ENCODE peak calls at places on chromosome 3, in ten cellular contexts. B, Q, O, J, T, E, L, N, X and V are unnamed samples.

GRCh38 chr3:14946749-14947104 is 656 bp upstream of the NR2C2 start:
- DNase-seq in B (no peak), Q (no peak), O (no peak), J (no peak), T (no peak), E (no peak), L (no peak), N (no peak), X (no peak), V (no peak)

GRCh38 chr3:55790596-55791350 is 303.7 kb upstream of the WNT5A start:
- DNase-seq in B (no peak), Q (no peak), O (no peak), J (no peak), T (no peak), E (no peak), L (no peak), N (no peak), X (no peak), V (no peak)

GRCh38 chr3:195257454-195258448 is 13.2 kb downstream of the XXYLT1 start:
- DNase-seq in B (peak), Q (no peak), O (no peak), J (no peak), T (no peak), E (no peak), L (no peak), N (no peak), X (no peak), V (no peak)

GRCh38 chr3:120280026-120280425 is 5.0 kb downstream of the GPR156 start:
- DNase-seq in B (no peak), Q (no peak), O (no peak), J (no peak), T (no peak), E (no peak), L (no peak), N (no peak), X (no peak), V (peak)

GRCh38 chr3:152365766-152366593 is 97.3 kb downstream of the MBNL1 start:
- DNase-seq in B (no peak), Q (no peak), O (no peak), J (no peak), T (no peak), E (no peak), L (no peak), N (no peak), X (no peak), V (no peak)

GRCh38 chr3:187662848-187663407 is 7.3 kb downstream of the SST start:
- DNase-seq in B (no peak), Q (no peak), O (no peak), J (no peak), T (no peak), E (no peak), L (no peak), N (no peak), X (no peak), V (no peak)

GRCh38 chr3:149955449-149955848 is 15.2 kb downstream of the PFN2 start:
- DNase-seq in B (no peak), Q (no peak), O (no peak), J (no peak), T (no peak), E (no peak), L (no peak), N (no peak), X (no peak), V (no peak)

GRCh38 chr3:152916753-152917279 is 81.9 kb downstream of the P2RY1 start:
- DNase-seq in B (no peak), Q (no peak), O (no peak), J (no peak), T (no peak), E (no peak), L (no peak), N (no peak), X (no peak), V (no peak)

GRCh38 chr3:129161860-129162271 is 1.0 kb upstream of the ISY1 start:
- DNase-seq in B (no peak), Q (no peak), O (peak), J (no peak), T (no peak), E (no peak), L (no peak), N (no peak), X (no peak), V (no peak)

GRCh38 chr3:196661400-196661799 is 21.9 kb downstream of the NRROS start:
- DNase-seq in B (no peak), Q (no peak), O (no peak), J (no peak), T (no peak), E (no peak), L (no peak), N (no peak), X (no peak), V (no peak)

GRCh38 chr3:107199962-107200465 is 177.2 kb upstream of the CCDC54 start:
- DNase-seq in B (no peak), Q (no peak), O (no peak), J (no peak), T (no peak), E (no peak), L (no peak), N (no peak), X (no peak), V (no peak)

GRCh38 chr3:98497381-98497780 is at the start of gene OR5K2:
- DNase-seq in B (no peak), Q (no peak), O (no peak), J (no peak), T (no peak), E (no peak), L (no peak), N (no peak), X (no peak), V (no peak)

GRCh38 chr3:140842984-140843649 is 98.5 kb upstream of the SLC25A36 start:
- DNase-seq in B (no peak), Q (no peak), O (peak), J (no peak), T (no peak), E (no peak), L (no peak), N (no peak), X (peak), V (no peak)

GRCh38 chr3:168073842-168074311 is 21.8 kb downstream of the GOLIM4 start:
- DNase-seq in B (no peak), Q (no peak), O (no peak), J (no peak), T (no peak), E (no peak), L (no peak), N (no peak), X (no peak), V (peak)

GRCh38 chr3:169390310-169390731 is 273.2 kb downstream of the MECOM start:
- DNase-seq in B (no peak), Q (no peak), O (no peak), J (no peak), T (no peak), E (no peak), L (no peak), N (no peak), X (peak), V (no peak)

GRCh38 chr3:183185696-183186095 is 23.2 kb upstream of the LAMP3 start:
- DNase-seq in B (no peak), Q (peak), O (no peak), J (no peak), T (no peak), E (no peak), L (peak), N (no peak), X (no peak), V (no peak)

GRCh38 chr3:86547697-86548096 is 443.3 kb downstream of the VGLL3 start:
- DNase-seq in B (no peak), Q (no peak), O (no peak), J (no peak), T (no peak), E (no peak), L (no peak), N (no peak), X (no peak), V (no peak)

GRCh38 chr3:155035553-155035952 is 44.6 kb upstream of the MME start:
- DNase-seq in B (no peak), Q (no peak), O (no peak), J (no peak), T (no peak), E (no peak), L (no peak), N (no peak), X (no peak), V (no peak)

GRCh38 chr3:24838533-24838932 is 343.9 kb upstream of the THRB start:
- DNase-seq in B (no peak), Q (no peak), O (no peak), J (no peak), T (no peak), E (no peak), L (no peak), N (no peak), X (no peak), V (no peak)

GRCh38 chr3:97940034-97940433 is 32.2 kb downstream of the RIOX2 start:
- DNase-seq in B (no peak), Q (no peak), O (no peak), J (no peak), T (peak), E (no peak), L (no peak), N (no peak), X (no peak), V (no peak)

GRCh38 chr3:126728680-126729079 is 24.6 kb downstream of the CHCHD6 start:
- DNase-seq in B (no peak), Q (no peak), O (no peak), J (no peak), T (no peak), E (no peak), L (no peak), N (no peak), X (no peak), V (no peak)

GRCh38 chr3:13011369-13012227 is 61.6 kb downstream of the IQSEC1 start:
- DNase-seq in B (no peak), Q (no peak), O (peak), J (no peak), T (peak), E (peak), L (no peak), N (no peak), X (peak), V (no peak)

GRCh38 chr3:53346514-53346913 is 829 bp downstream of the DCP1A start:
- DNase-seq in B (no peak), Q (no peak), O (no peak), J (no peak), T (no peak), E (no peak), L (peak), N (no peak), X (no peak), V (no peak)

GRCh38 chr3:81888822-81889557 is 127.5 kb upstream of the GBE1 start:
- DNase-seq in B (no peak), Q (no peak), O (no peak), J (no peak), T (no peak), E (no peak), L (no peak), N (no peak), X (no peak), V (no peak)

GRCh38 chr3:7433073-7433472 is 572.2 kb downstream of the GRM7 start:
- DNase-seq in B (no peak), Q (no peak), O (no peak), J (no peak), T (no peak), E (no peak), L (no peak), N (no peak), X (no peak), V (no peak)

GRCh38 chr3:141686477-141687280 is 51.4 kb upstream of the RNF7 start:
- DNase-seq in B (peak), Q (no peak), O (no peak), J (no peak), T (peak), E (no peak), L (peak), N (peak), X (no peak), V (peak)